ENCODE peak calls at places on chromosome 2, in eight cellular contexts. Y is Kasumi-1, N is GM03348, Q is NCI-H187, O is mucosa of gallbladder, J is activated T-cell treated with anti-CD3 and anti-CD28 coated beads for 1 hour, W is posterior vena cava, S is hepatic stellate cell. P is an unnamed sample.
A peak's percentile ranks its signal among the peaks of the same experiment; 100 is the strongest.

GRCh38 chr2:99709229-99709628 is 219.4 kb upstream of the REV1 start:
- DNase-seq in J (no peak), Q (no peak), S (no peak), O (no peak), Y (no peak), N (no peak), W (no peak), P (no peak)

GRCh38 chr2:217977840-217978535 is 24.8 kb downstream of the TNS1 start:
- DNase-seq in Y (no peak), S (no peak), N (no peak), Q (no peak), O (no peak), J (no peak), W (peak; percentile 23), P (peak; percentile 36)

GRCh38 chr2:141557329-141558098 is 573.3 kb downstream of the LRP1B start:
- DNase-seq in Y (peak; percentile 99), J (no peak), O (no peak), S (peak; percentile 16), W (no peak), N (no peak), Q (no peak), P (no peak)

GRCh38 chr2:110847651-110848050 is 115.3 kb downstream of the ACOXL start:
- DNase-seq in O (no peak), W (no peak), S (no peak), Q (no peak), Y (no peak), N (no peak), J (no peak), P (no peak)

GRCh38 chr2:120245520-120245835 is 7.2 kb upstream of the RALB start:
- DNase-seq in Y (no peak), N (no peak), W (peak; percentile 58), O (no peak), Q (peak; percentile 46), S (no peak), J (no peak), P (no peak)

GRCh38 chr2:164061129-164061746 is 325.4 kb upstream of the FIGN start:
- DNase-seq in O (peak; percentile 45), Y (peak; percentile 69), Q (peak; percentile 2), N (peak; percentile 47), S (peak; percentile 18), J (no peak), W (no peak), P (no peak)

GRCh38 chr2:101188683-101189405 is 37.7 kb upstream of the TBC1D8 start:
- DNase-seq in J (no peak), Q (no peak), Y (no peak), S (peak; percentile 71), W (no peak), N (peak; percentile 71), O (no peak), P (no peak)

GRCh38 chr2:113041871-113042270 is 10.8 kb downstream of the IL36B start:
- DNase-seq in O (no peak), Q (no peak), Y (no peak), W (no peak), J (no peak), S (no peak), N (no peak), P (no peak)

GRCh38 chr2:135836596-135836995 is 388 bp downstream of the LCT start:
- DNase-seq in J (no peak), N (no peak), Q (no peak), O (no peak), S (no peak), W (no peak), Y (no peak), P (no peak)

GRCh38 chr2:167289651-167290410 is 401.6 kb downstream of the XIRP2 start:
- DNase-seq in N (no peak), S (no peak), O (no peak), Y (no peak), W (no peak), J (no peak), Q (no peak), P (no peak)

GRCh38 chr2:142750858-142751257 is 126.6 kb upstream of the KYNU start:
- DNase-seq in S (no peak), N (no peak), O (no peak), Q (no peak), W (no peak), Y (no peak), J (no peak), P (no peak)

P was measured in sciatic nerve.